ENCODE peak calls at places on chromosomes 6 and 20, in nine cellular contexts. C, R, G, K, O, B, L, S and F are unnamed samples.

GRCh38 chr20:32493356-32493755 is 91.8 kb downstream of the NOL4L start:
- DNase-seq in G (peak; percentile 12), C (no peak), O (no peak), S (no peak), K (no peak), B (no peak), R (no peak), L (no peak), F (no peak)

GRCh38 chr6:22873531-22874136 is 304.3 kb downstream of the HDGFL1 start:
- DNase-seq in O (no peak), S (no peak), B (peak; percentile 3), K (no peak), L (no peak), G (no peak), C (no peak), R (no peak), F (no peak)

GRCh38 chr6:106512048-106512957 is 117.0 kb downstream of the RTN4IP1 start:
- DNase-seq in O (peak; percentile 71), R (peak; percentile 77), L (no peak), B (no peak), S (peak; percentile 82), C (no peak), K (peak; percentile 59), G (no peak), F (peak; percentile 27)

GRCh38 chr6:132931937-132932336 is 117.6 kb downstream of the RPS12 start:
- DNase-seq in C (no peak), G (no peak), R (no peak), O (no peak), L (no peak), K (peak; percentile 60), B (no peak), S (no peak), F (no peak)

GRCh38 chr6:18413320-18413830 is 26.2 kb downstream of the RNF144B start:
- DNase-seq in C (no peak), R (no peak), G (no peak), B (no peak), O (no peak), S (no peak), K (no peak), L (no peak), F (no peak)

GRCh38 chr6:53833147-53833546 is 38.3 kb downstream of the LRRC1 start:
- DNase-seq in G (no peak), L (no peak), S (no peak), C (no peak), R (no peak), O (no peak), B (no peak), K (peak; percentile 22), F (no peak)

GRCh38 chr6:82363368-82364086 is at the start of gene TPBG:
- DNase-seq in L (no peak), K (peak; percentile 75), B (no peak), O (peak; percentile 86), G (peak; percentile 50), S (peak; percentile 40), R (no peak), C (no peak), F (no peak)

GRCh38 chr6:44219053-44219814 is 2.5 kb downstream of the MYMX start:
- DNase-seq in B (no peak), R (no peak), O (peak; percentile 63), S (peak; percentile 54), K (peak; percentile 67), G (peak; percentile 60), L (peak; percentile 71), C (peak; percentile 90), F (no peak)

GRCh38 chr20:62702008-62702290 is 6.7 kb upstream of the NTSR1 start:
- DNase-seq in G (no peak), K (no peak), S (no peak), L (no peak), C (no peak), O (no peak), R (no peak), B (no peak), F (no peak)

GRCh38 chr6:33689148-33689494 is 22.4 kb downstream of the UQCC2 start:
- DNase-seq in R (no peak), O (no peak), S (no peak), C (no peak), B (no peak), L (no peak), G (no peak), K (no peak), F (no peak)

GRCh38 chr6:491233-491632 is 99.7 kb downstream of the IRF4 start:
- DNase-seq in O (no peak), G (no peak), R (peak; percentile 32), B (no peak), S (peak; percentile 75), L (no peak), K (no peak), C (no peak), F (no peak)

GRCh38 chr6:139371421-139372253 is 2.8 kb downstream of the CITED2 start:
- DNase-seq in C (no peak), G (no peak), B (no peak), O (peak; percentile 26), S (no peak), K (no peak), L (no peak), R (no peak), F (no peak)

GRCh38 chr6:116406678-116407345 is 36.1 kb downstream of the DSE start:
- DNase-seq in C (no peak), K (peak; percentile 71), S (no peak), G (no peak), B (no peak), O (no peak), L (no peak), R (no peak), F (no peak)

GRCh38 chr20:57458400-57459160 is 66.4 kb downstream of the CTCFL start:
- DNase-seq in K (no peak), B (peak; percentile 76), L (no peak), O (no peak), S (no peak), R (no peak), G (no peak), C (no peak), F (peak; percentile 57)